ENCODE peak calls at places on chromosomes 16 and 17, in eight cellular contexts. One of them, this sample, is unnamed.

GRCh38 chr17:76000016-76000754 is 470 bp upstream of the CDK3 start:
- DNase-seq in GF-D8: peak
- DNase-seq in stimulated activated naive CD8-positive, alpha-beta T cell treated with anti-CD3 and anti-CD28 coated beads, Interleukin-15, Interleukin-2, amounts not matched to agents 100 U/mL and 50 U/mL, for 24 hours: peak
- DNase-seq in left ventricle myocardium superior: peak
- DNase-seq in stimulated activated CD4-positive, alpha-beta T cell treated with anti-CD3 and anti-CD28 coated beads, TNF-alpha, amount 100 ng/mL, for 48 hours: peak
- DNase-seq in B cell: peak
- DNase-seq in AG08395: peak
- DNase-seq in ovary: no peak
- DNase-seq in this sample: peak

GRCh38 chr17:33385713-33386112 is 92.6 kb upstream of the ASIC2 start:
- DNase-seq in GF-D8: no peak
- DNase-seq in stimulated activated naive CD8-positive, alpha-beta T cell treated with anti-CD3 and anti-CD28 coated beads, Interleukin-15, Interleukin-2, amounts not matched to agents 100 U/mL and 50 U/mL, for 24 hours: no peak
- DNase-seq in left ventricle myocardium superior: no peak
- DNase-seq in stimulated activated CD4-positive, alpha-beta T cell treated with anti-CD3 and anti-CD28 coated beads, TNF-alpha, amount 100 ng/mL, for 48 hours: no peak
- DNase-seq in B cell: no peak
- DNase-seq in AG08395: no peak
- DNase-seq in ovary: no peak
- DNase-seq in this sample: no peak

GRCh38 chr17:82424001-82424862 is 5.8 kb upstream of the OGFOD3 start:
- DNase-seq in GF-D8: no peak
- DNase-seq in stimulated activated naive CD8-positive, alpha-beta T cell treated with anti-CD3 and anti-CD28 coated beads, Interleukin-15, Interleukin-2, amounts not matched to agents 100 U/mL and 50 U/mL, for 24 hours: peak
- DNase-seq in left ventricle myocardium superior: no peak
- DNase-seq in stimulated activated CD4-positive, alpha-beta T cell treated with anti-CD3 and anti-CD28 coated beads, TNF-alpha, amount 100 ng/mL, for 48 hours: peak
- DNase-seq in B cell: no peak
- DNase-seq in AG08395: peak
- DNase-seq in ovary: no peak
- DNase-seq in this sample: peak

GRCh38 chr17:37650419-37651003 is 7.3 kb upstream of the DDX52 start:
- DNase-seq in GF-D8: peak
- DNase-seq in stimulated activated naive CD8-positive, alpha-beta T cell treated with anti-CD3 and anti-CD28 coated beads, Interleukin-15, Interleukin-2, amounts not matched to agents 100 U/mL and 50 U/mL, for 24 hours: no peak
- DNase-seq in left ventricle myocardium superior: no peak
- DNase-seq in stimulated activated CD4-positive, alpha-beta T cell treated with anti-CD3 and anti-CD28 coated beads, TNF-alpha, amount 100 ng/mL, for 48 hours: no peak
- DNase-seq in B cell: no peak
- DNase-seq in AG08395: peak
- DNase-seq in ovary: no peak
- DNase-seq in this sample: peak

GRCh38 chr16:48574148-48574547 is 35.8 kb downstream of the N4BP1 start:
- DNase-seq in GF-D8: no peak
- DNase-seq in stimulated activated naive CD8-positive, alpha-beta T cell treated with anti-CD3 and anti-CD28 coated beads, Interleukin-15, Interleukin-2, amounts not matched to agents 100 U/mL and 50 U/mL, for 24 hours: no peak
- DNase-seq in left ventricle myocardium superior: no peak
- DNase-seq in stimulated activated CD4-positive, alpha-beta T cell treated with anti-CD3 and anti-CD28 coated beads, TNF-alpha, amount 100 ng/mL, for 48 hours: no peak
- DNase-seq in B cell: no peak
- DNase-seq in AG08395: no peak
- DNase-seq in ovary: no peak
- DNase-seq in this sample: no peak

GRCh38 chr16:86232496-86232895 is 277.8 kb upstream of the FOXF1 start:
- DNase-seq in GF-D8: no peak
- DNase-seq in stimulated activated naive CD8-positive, alpha-beta T cell treated with anti-CD3 and anti-CD28 coated beads, Interleukin-15, Interleukin-2, amounts not matched to agents 100 U/mL and 50 U/mL, for 24 hours: no peak
- DNase-seq in left ventricle myocardium superior: no peak
- DNase-seq in stimulated activated CD4-positive, alpha-beta T cell treated with anti-CD3 and anti-CD28 coated beads, TNF-alpha, amount 100 ng/mL, for 48 hours: no peak
- DNase-seq in B cell: no peak
- DNase-seq in AG08395: no peak
- DNase-seq in ovary: peak
- DNase-seq in this sample: no peak

GRCh38 chr16:4371481-4372314 is at the start of gene VASN:
- DNase-seq in GF-D8: no peak
- DNase-seq in stimulated activated naive CD8-positive, alpha-beta T cell treated with anti-CD3 and anti-CD28 coated beads, Interleukin-15, Interleukin-2, amounts not matched to agents 100 U/mL and 50 U/mL, for 24 hours: peak
- DNase-seq in left ventricle myocardium superior: peak
- DNase-seq in stimulated activated CD4-positive, alpha-beta T cell treated with anti-CD3 and anti-CD28 coated beads, TNF-alpha, amount 100 ng/mL, for 48 hours: peak
- DNase-seq in B cell: peak
- DNase-seq in AG08395: peak
- DNase-seq in ovary: peak
- DNase-seq in this sample: no peak

GRCh38 chr17:63317166-63317845 is 128.8 kb downstream of the CYB561 start:
- DNase-seq in GF-D8: no peak
- DNase-seq in stimulated activated naive CD8-positive, alpha-beta T cell treated with anti-CD3 and anti-CD28 coated beads, Interleukin-15, Interleukin-2, amounts not matched to agents 100 U/mL and 50 U/mL, for 24 hours: no peak
- DNase-seq in left ventricle myocardium superior: no peak
- DNase-seq in stimulated activated CD4-positive, alpha-beta T cell treated with anti-CD3 and anti-CD28 coated beads, TNF-alpha, amount 100 ng/mL, for 48 hours: no peak
- DNase-seq in B cell: no peak
- DNase-seq in AG08395: no peak
- DNase-seq in ovary: no peak
- DNase-seq in this sample: no peak

GRCh38 chr17:19718613-19719364 is 2.4 kb upstream of the SLC47A2 start:
- DNase-seq in GF-D8: no peak
- DNase-seq in stimulated activated naive CD8-positive, alpha-beta T cell treated with anti-CD3 and anti-CD28 coated beads, Interleukin-15, Interleukin-2, amounts not matched to agents 100 U/mL and 50 U/mL, for 24 hours: no peak
- DNase-seq in left ventricle myocardium superior: no peak
- DNase-seq in stimulated activated CD4-positive, alpha-beta T cell treated with anti-CD3 and anti-CD28 coated beads, TNF-alpha, amount 100 ng/mL, for 48 hours: no peak
- DNase-seq in B cell: peak
- DNase-seq in AG08395: no peak
- DNase-seq in ovary: no peak
- DNase-seq in this sample: peak

GRCh38 chr16:89918453-89919347 is at the start of gene MC1R:
- DNase-seq in GF-D8: peak
- DNase-seq in stimulated activated naive CD8-positive, alpha-beta T cell treated with anti-CD3 and anti-CD28 coated beads, Interleukin-15, Interleukin-2, amounts not matched to agents 100 U/mL and 50 U/mL, for 24 hours: peak
- DNase-seq in left ventricle myocardium superior: no peak
- DNase-seq in stimulated activated CD4-positive, alpha-beta T cell treated with anti-CD3 and anti-CD28 coated beads, TNF-alpha, amount 100 ng/mL, for 48 hours: no peak
- DNase-seq in B cell: peak
- DNase-seq in AG08395: no peak
- DNase-seq in ovary: no peak
- DNase-seq in this sample: no peak

GRCh38 chr16:88924834-88925539 is 52.0 kb downstream of the CBFA2T3 start:
- DNase-seq in GF-D8: peak
- DNase-seq in stimulated activated naive CD8-positive, alpha-beta T cell treated with anti-CD3 and anti-CD28 coated beads, Interleukin-15, Interleukin-2, amounts not matched to agents 100 U/mL and 50 U/mL, for 24 hours: peak
- DNase-seq in left ventricle myocardium superior: peak
- DNase-seq in stimulated activated CD4-positive, alpha-beta T cell treated with anti-CD3 and anti-CD28 coated beads, TNF-alpha, amount 100 ng/mL, for 48 hours: peak
- DNase-seq in B cell: peak
- DNase-seq in AG08395: peak
- DNase-seq in ovary: peak
- DNase-seq in this sample: no peak

GRCh38 chr17:17422641-17423040 is 54.2 kb upstream of the MED9 start:
- DNase-seq in GF-D8: no peak
- DNase-seq in stimulated activated naive CD8-positive, alpha-beta T cell treated with anti-CD3 and anti-CD28 coated beads, Interleukin-15, Interleukin-2, amounts not matched to agents 100 U/mL and 50 U/mL, for 24 hours: no peak
- DNase-seq in left ventricle myocardium superior: peak
- DNase-seq in stimulated activated CD4-positive, alpha-beta T cell treated with anti-CD3 and anti-CD28 coated beads, TNF-alpha, amount 100 ng/mL, for 48 hours: no peak
- DNase-seq in B cell: no peak
- DNase-seq in AG08395: no peak
- DNase-seq in ovary: no peak
- DNase-seq in this sample: no peak

GRCh38 chr16:85927326-85927725 is 28.4 kb downstream of the IRF8 start:
- DNase-seq in GF-D8: no peak
- DNase-seq in stimulated activated naive CD8-positive, alpha-beta T cell treated with anti-CD3 and anti-CD28 coated beads, Interleukin-15, Interleukin-2, amounts not matched to agents 100 U/mL and 50 U/mL, for 24 hours: no peak
- DNase-seq in left ventricle myocardium superior: no peak
- DNase-seq in stimulated activated CD4-positive, alpha-beta T cell treated with anti-CD3 and anti-CD28 coated beads, TNF-alpha, amount 100 ng/mL, for 48 hours: no peak
- DNase-seq in B cell: no peak
- DNase-seq in AG08395: no peak
- DNase-seq in ovary: no peak
- DNase-seq in this sample: no peak

GRCh38 chr17:72528683-72529082 is 407.9 kb downstream of the SOX9 start:
- DNase-seq in GF-D8: no peak
- DNase-seq in stimulated activated naive CD8-positive, alpha-beta T cell treated with anti-CD3 and anti-CD28 coated beads, Interleukin-15, Interleukin-2, amounts not matched to agents 100 U/mL and 50 U/mL, for 24 hours: no peak
- DNase-seq in left ventricle myocardium superior: no peak
- DNase-seq in stimulated activated CD4-positive, alpha-beta T cell treated with anti-CD3 and anti-CD28 coated beads, TNF-alpha, amount 100 ng/mL, for 48 hours: no peak
- DNase-seq in B cell: no peak
- DNase-seq in AG08395: no peak
- DNase-seq in ovary: no peak
- DNase-seq in this sample: no peak

GRCh38 chr17:42354956-42355843 is 33.0 kb downstream of the STAT3 start:
- DNase-seq in GF-D8: no peak
- DNase-seq in stimulated activated naive CD8-positive, alpha-beta T cell treated with anti-CD3 and anti-CD28 coated beads, Interleukin-15, Interleukin-2, amounts not matched to agents 100 U/mL and 50 U/mL, for 24 hours: no peak
- DNase-seq in left ventricle myocardium superior: no peak
- DNase-seq in stimulated activated CD4-positive, alpha-beta T cell treated with anti-CD3 and anti-CD28 coated beads, TNF-alpha, amount 100 ng/mL, for 48 hours: no peak
- DNase-seq in B cell: no peak
- DNase-seq in AG08395: peak
- DNase-seq in ovary: no peak
- DNase-seq in this sample: no peak

GRCh38 chr17:28598389-28598788 is 436 bp downstream of the SPAG5 start:
- DNase-seq in GF-D8: no peak
- DNase-seq in stimulated activated naive CD8-positive, alpha-beta T cell treated with anti-CD3 and anti-CD28 coated beads, Interleukin-15, Interleukin-2, amounts not matched to agents 100 U/mL and 50 U/mL, for 24 hours: no peak
- DNase-seq in left ventricle myocardium superior: no peak
- DNase-seq in stimulated activated CD4-positive, alpha-beta T cell treated with anti-CD3 and anti-CD28 coated beads, TNF-alpha, amount 100 ng/mL, for 48 hours: no peak
- DNase-seq in B cell: no peak
- DNase-seq in AG08395: no peak
- DNase-seq in ovary: no peak
- DNase-seq in this sample: peak

GRCh38 chr16:84478172-84478948 is 26.1 kb downstream of the MEAK7 start:
- DNase-seq in GF-D8: no peak
- DNase-seq in stimulated activated naive CD8-positive, alpha-beta T cell treated with anti-CD3 and anti-CD28 coated beads, Interleukin-15, Interleukin-2, amounts not matched to agents 100 U/mL and 50 U/mL, for 24 hours: peak
- DNase-seq in left ventricle myocardium superior: no peak
- DNase-seq in stimulated activated CD4-positive, alpha-beta T cell treated with anti-CD3 and anti-CD28 coated beads, TNF-alpha, amount 100 ng/mL, for 48 hours: no peak
- DNase-seq in B cell: no peak
- DNase-seq in AG08395: peak
- DNase-seq in ovary: no peak
- DNase-seq in this sample: no peak

GRCh38 chr17:78892062-78892456 is 10.9 kb downstream of the CEP295NL start:
- DNase-seq in GF-D8: no peak
- DNase-seq in stimulated activated naive CD8-positive, alpha-beta T cell treated with anti-CD3 and anti-CD28 coated beads, Interleukin-15, Interleukin-2, amounts not matched to agents 100 U/mL and 50 U/mL, for 24 hours: no peak
- DNase-seq in left ventricle myocardium superior: no peak
- DNase-seq in stimulated activated CD4-positive, alpha-beta T cell treated with anti-CD3 and anti-CD28 coated beads, TNF-alpha, amount 100 ng/mL, for 48 hours: no peak
- DNase-seq in B cell: no peak
- DNase-seq in AG08395: no peak
- DNase-seq in ovary: no peak
- DNase-seq in this sample: no peak

GRCh38 chr17:68539536-68540469 is 27.6 kb downstream of the PRKAR1A start:
- DNase-seq in GF-D8: no peak
- DNase-seq in stimulated activated naive CD8-positive, alpha-beta T cell treated with anti-CD3 and anti-CD28 coated beads, Interleukin-15, Interleukin-2, amounts not matched to agents 100 U/mL and 50 U/mL, for 24 hours: no peak
- DNase-seq in left ventricle myocardium superior: no peak
- DNase-seq in stimulated activated CD4-positive, alpha-beta T cell treated with anti-CD3 and anti-CD28 coated beads, TNF-alpha, amount 100 ng/mL, for 48 hours: no peak
- DNase-seq in B cell: no peak
- DNase-seq in AG08395: peak
- DNase-seq in ovary: peak
- DNase-seq in this sample: peak

GRCh38 chr16:81718637-81719036 is 60.5 kb upstream of the PLCG2 start:
- DNase-seq in GF-D8: peak
- DNase-seq in stimulated activated naive CD8-positive, alpha-beta T cell treated with anti-CD3 and anti-CD28 coated beads, Interleukin-15, Interleukin-2, amounts not matched to agents 100 U/mL and 50 U/mL, for 24 hours: no peak
- DNase-seq in left ventricle myocardium superior: no peak
- DNase-seq in stimulated activated CD4-positive, alpha-beta T cell treated with anti-CD3 and anti-CD28 coated beads, TNF-alpha, amount 100 ng/mL, for 48 hours: no peak
- DNase-seq in B cell: peak
- DNase-seq in AG08395: no peak
- DNase-seq in ovary: no peak
- DNase-seq in this sample: no peak

GRCh38 chr17:36486204-36487194 is at the start of gene ZNHIT3:
- DNase-seq in GF-D8: peak
- DNase-seq in stimulated activated naive CD8-positive, alpha-beta T cell treated with anti-CD3 and anti-CD28 coated beads, Interleukin-15, Interleukin-2, amounts not matched to agents 100 U/mL and 50 U/mL, for 24 hours: peak
- DNase-seq in left ventricle myocardium superior: peak
- DNase-seq in stimulated activated CD4-positive, alpha-beta T cell treated with anti-CD3 and anti-CD28 coated beads, TNF-alpha, amount 100 ng/mL, for 48 hours: peak
- DNase-seq in B cell: peak
- DNase-seq in AG08395: peak
- DNase-seq in ovary: peak
- DNase-seq in this sample: peak

GRCh38 chr16:24850289-24850931 is 4.6 kb downstream of the SLC5A11 start:
- DNase-seq in GF-D8: no peak
- DNase-seq in stimulated activated naive CD8-positive, alpha-beta T cell treated with anti-CD3 and anti-CD28 coated beads, Interleukin-15, Interleukin-2, amounts not matched to agents 100 U/mL and 50 U/mL, for 24 hours: no peak
- DNase-seq in left ventricle myocardium superior: no peak
- DNase-seq in stimulated activated CD4-positive, alpha-beta T cell treated with anti-CD3 and anti-CD28 coated beads, TNF-alpha, amount 100 ng/mL, for 48 hours: no peak
- DNase-seq in B cell: no peak
- DNase-seq in AG08395: no peak
- DNase-seq in ovary: no peak
- DNase-seq in this sample: peak

GRCh38 chr17:144936-145670 is 7.7 kb downstream of the SCGB1C2 start:
- DNase-seq in GF-D8: no peak
- DNase-seq in stimulated activated naive CD8-positive, alpha-beta T cell treated with anti-CD3 and anti-CD28 coated beads, Interleukin-15, Interleukin-2, amounts not matched to agents 100 U/mL and 50 U/mL, for 24 hours: no peak
- DNase-seq in left ventricle myocardium superior: no peak
- DNase-seq in stimulated activated CD4-positive, alpha-beta T cell treated with anti-CD3 and anti-CD28 coated beads, TNF-alpha, amount 100 ng/mL, for 48 hours: no peak
- DNase-seq in B cell: no peak
- DNase-seq in AG08395: no peak
- DNase-seq in ovary: peak
- DNase-seq in this sample: no peak

GRCh38 chr17:33874617-33875060 is 380.4 kb upstream of the CCL2 start:
- DNase-seq in GF-D8: no peak
- DNase-seq in stimulated activated naive CD8-positive, alpha-beta T cell treated with anti-CD3 and anti-CD28 coated beads, Interleukin-15, Interleukin-2, amounts not matched to agents 100 U/mL and 50 U/mL, for 24 hours: no peak
- DNase-seq in left ventricle myocardium superior: peak
- DNase-seq in stimulated activated CD4-positive, alpha-beta T cell treated with anti-CD3 and anti-CD28 coated beads, TNF-alpha, amount 100 ng/mL, for 48 hours: no peak
- DNase-seq in B cell: no peak
- DNase-seq in AG08395: no peak
- DNase-seq in ovary: no peak
- DNase-seq in this sample: peak

GRCh38 chr16:67236551-67237395 is 9.8 kb downstream of the TMEM208 start:
- DNase-seq in GF-D8: no peak
- DNase-seq in stimulated activated naive CD8-positive, alpha-beta T cell treated with anti-CD3 and anti-CD28 coated beads, Interleukin-15, Interleukin-2, amounts not matched to agents 100 U/mL and 50 U/mL, for 24 hours: peak
- DNase-seq in left ventricle myocardium superior: peak
- DNase-seq in stimulated activated CD4-positive, alpha-beta T cell treated with anti-CD3 and anti-CD28 coated beads, TNF-alpha, amount 100 ng/mL, for 48 hours: peak
- DNase-seq in B cell: peak
- DNase-seq in AG08395: peak
- DNase-seq in ovary: peak
- DNase-seq in this sample: peak